ENCODE peak calls at places on chromosomes 6 and 20, in eight cellular contexts. C is mucosa of descending colon, P is left ventricle myocardium inferior, F is fibroblast of lung, T is breast epithelium, N is pancreas, H is HCT116, J is GM23248. S is an unnamed sample.

GRCh38 chr6:108484016-108484415 is 76.7 kb upstream of the FOXO3 start:
- DNase-seq in H (no peak), T (no peak), J (no peak), P (no peak), C (no peak), F (peak; percentile 41), N (no peak), S (no peak)

GRCh38 chr6:27897580-27898206 is 14.5 kb downstream of the OR2B2 start:
- DNase-seq in F (no peak), J (no peak), C (no peak), H (no peak), N (no peak), P (no peak), T (no peak), S (no peak)

GRCh38 chr6:162942860-162943259 is 215.1 kb downstream of the PACRG start:
- DNase-seq in N (no peak), T (no peak), C (no peak), P (no peak), F (peak; percentile 98), H (no peak), J (peak; percentile 71), S (no peak)

GRCh38 chr20:53678990-53679596 is 85.5 kb upstream of the ZNF217 start:
- DNase-seq in F (no peak), H (no peak), N (no peak), C (no peak), P (no peak), J (no peak), T (no peak), S (peak; percentile 41)

GRCh38 chr6:120874422-120874821 is 459.9 kb downstream of the TBC1D32 start:
- DNase-seq in P (no peak), J (no peak), N (no peak), F (no peak), C (peak; percentile 23), H (no peak), T (no peak), S (no peak)

GRCh38 chr6:105035299-105035698 is 78.4 kb downstream of the LIN28B start:
- DNase-seq in P (no peak), H (no peak), J (no peak), N (no peak), C (no peak), T (no peak), F (no peak), S (no peak)

GRCh38 chr6:126145386-126145785 is 159.0 kb downstream of the TRMT11 start:
- DNase-seq in H (no peak), J (no peak), N (no peak), C (no peak), P (no peak), T (no peak), F (no peak), S (no peak)

GRCh38 chr6:163843194-163843593 is 428.7 kb downstream of the QKI start:
- DNase-seq in N (no peak), H (no peak), P (no peak), T (no peak), C (no peak), F (no peak), J (no peak), S (no peak)

GRCh38 chr6:1279065-1279464 is 32.8 kb upstream of the FOXQ1 start:
- DNase-seq in F (no peak), C (no peak), T (no peak), H (no peak), P (no peak), J (no peak), N (no peak), S (no peak)

GRCh38 chr20:5696011-5696559 is 54.1 kb upstream of the SHLD1 start:
- DNase-seq in J (peak; percentile 73), P (no peak), T (no peak), F (peak; percentile 53), C (no peak), N (no peak), H (no peak), S (no peak)

GRCh38 chr20:44014807-44015732 is 100.4 kb downstream of the TOX2 start:
- DNase-seq in T (no peak), F (no peak), J (no peak), C (no peak), N (no peak), H (no peak), P (no peak), S (peak; percentile 47)

GRCh38 chr6:167311286-167311685 is 13.6 kb upstream of the TTLL2 start:
- DNase-seq in F (no peak), H (no peak), P (no peak), T (no peak), N (no peak), J (no peak), C (no peak), S (no peak)

GRCh38 chr6:169326067-169326799 is 72.6 kb upstream of the THBS2 start:
- DNase-seq in T (no peak), C (no peak), N (no peak), F (peak; percentile 35), P (no peak), J (peak; percentile 29), H (peak; percentile 44), S (peak; percentile 43)

GRCh38 chr6:149324428-149324827 is 6.9 kb downstream of the TAB2 start:
- DNase-seq in T (no peak), N (no peak), P (no peak), J (peak; percentile 42), F (no peak), C (no peak), H (no peak), S (no peak)
- H3K4me1 ChIP-seq in T (no peaks in the 10 kb centered on the region), N (peaks cover 17% of the 10 kb centered on the region), P (peaks cover 88% of the 10 kb centered on the region), J (peaks cover 42% of the 10 kb centered on the region), F (peaks cover 3% of the 10 kb centered on the region), C (peaks cover 13% of the 10 kb centered on the region), H (peaks cover 10% of the 10 kb centered on the region), S (peaks cover 21% of the 10 kb centered on the region)

GRCh38 chr20:41247523-41248370 is 69.8 kb downstream of the ZHX3 start:
- DNase-seq in J (no peak), H (no peak), C (no peak), P (no peak), T (no peak), F (peak; percentile 3), N (no peak), S (no peak)

GRCh38 chr20:41248371-41249024 is 69.0 kb downstream of the ZHX3 start:
- DNase-seq in J (no peak), C (no peak), H (no peak), T (no peak), P (no peak), N (no peak), F (peak; percentile 43), S (no peak)

GRCh38 chr20:41245086-41245707 is 72.3 kb downstream of the ZHX3 start:
- DNase-seq in N (no peak), C (no peak), F (peak; percentile 36), J (peak; percentile 42), P (no peak), H (no peak), T (no peak), S (no peak)

GRCh38 chr20:41249781-41250281 is 67.7 kb downstream of the ZHX3 start:
- DNase-seq in F (peak; percentile 47), J (peak; percentile 25), N (no peak), T (no peak), H (no peak), C (no peak), P (no peak), S (peak; percentile 37)

GRCh38 chr20:41249371-41249770 is 68.2 kb downstream of the ZHX3 start:
- DNase-seq in N (no peak), H (no peak), F (peak; percentile 92), C (peak; percentile 66), J (peak; percentile 93), T (no peak), P (peak; percentile 72), S (peak; percentile 49)
- H3K4me1 ChIP-seq in N (no peaks in the 10 kb centered on the region), H (peaks cover 7% of the 10 kb centered on the region), F (peaks cover 21% of the 10 kb centered on the region), C (peaks cover 20% of the 10 kb centered on the region), J (peaks cover 40% of the 10 kb centered on the region), T (peaks cover 12% of the 10 kb centered on the region), P (peaks cover 67% of the 10 kb centered on the region), S (peaks cover 10% of the 10 kb centered on the region)

GRCh38 chr6:53794720-53795253 is at the start of gene LRRC1:
- DNase-seq in C (peak; percentile 93), F (peak; percentile 91), J (peak; percentile 93), H (peak; percentile 86), N (peak; percentile 89), T (peak; percentile 73), P (peak; percentile 92), S (peak; percentile 92)
- H3K4me1 ChIP-seq in C (peaks cover 10% of the 10 kb centered on the region), F (peaks cover 2% of the 10 kb centered on the region), J (peaks cover 9% of the 10 kb centered on the region), H (peaks cover 40% of the 10 kb centered on the region), N (peaks cover 6% of the 10 kb centered on the region), T (peaks cover 3% of the 10 kb centered on the region), P (peaks cover 37% of the 10 kb centered on the region), S (peaks cover 11% of the 10 kb centered on the region)

GRCh38 chr6:118873239-118873638 is 20.7 kb upstream of the ASF1A start:
- DNase-seq in N (no peak), J (no peak), H (no peak), F (no peak), P (no peak), C (no peak), T (no peak), S (no peak)

GRCh38 chr6:118872318-118872717 is 21.6 kb upstream of the ASF1A start:
- DNase-seq in N (no peak), J (no peak), P (no peak), C (no peak), T (no peak), H (no peak), F (no peak), S (no peak)

GRCh38 chr6:118869894-118870665 is 23.9 kb upstream of the ASF1A start:
- DNase-seq in J (no peak), C (no peak), F (peak; percentile 65), H (no peak), P (no peak), T (no peak), N (no peak), S (no peak)

GRCh38 chr6:118871331-118871730 is 22.6 kb upstream of the ASF1A start:
- DNase-seq in H (no peak), F (no peak), N (no peak), J (no peak), P (no peak), C (no peak), T (no peak), S (no peak)

GRCh38 chr6:118872726-118873125 is 21.2 kb upstream of the ASF1A start:
- DNase-seq in T (no peak), F (peak; percentile 55), C (no peak), J (no peak), N (no peak), H (no peak), P (no peak), S (no peak)
- H3K4me1 ChIP-seq in T (no peaks in the 10 kb centered on the region), F (peaks cover 2% of the 10 kb centered on the region), C (no peaks in the 10 kb centered on the region), J (peaks cover 21% of the 10 kb centered on the region), N (no peaks in the 10 kb centered on the region), H (peaks cover 9% of the 10 kb centered on the region), P (peaks cover 6% of the 10 kb centered on the region), S (no peaks in the 10 kb centered on the region)

DNA sequence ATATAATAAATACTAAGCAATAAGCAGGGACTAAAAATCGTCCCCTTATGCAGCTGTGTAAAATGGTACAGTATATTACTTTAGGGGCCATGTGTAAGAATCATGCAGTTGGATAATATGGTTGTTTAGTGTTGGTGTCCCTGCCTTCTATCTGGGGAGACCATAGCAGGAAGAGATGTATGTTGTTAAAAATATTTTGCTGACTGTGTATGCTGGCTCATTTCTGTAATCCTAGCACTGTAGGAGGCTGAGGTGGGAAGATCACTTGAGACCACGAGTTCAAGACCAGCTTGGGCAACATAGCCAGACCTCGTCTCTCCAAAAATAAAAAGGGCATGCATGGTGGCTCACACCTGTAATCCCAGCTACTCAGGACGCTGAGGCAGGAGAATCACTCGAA is 5.6 kb downstream of the PANK2 start:
- DNase-seq in J (no peak), T (no peak), F (no peak), N (no peak), C (no peak), P (no peak), H (no peak), S (no peak)
- H3K4me1 ChIP-seq in J (peaks cover 72% of the 10 kb centered on the region), T (no peaks in the 10 kb centered on the region), F (peaks cover 6% of the 10 kb centered on the region), N (no peaks in the 10 kb centered on the region), C (peaks cover 47% of the 10 kb centered on the region), P (peaks cover 99% of the 10 kb centered on the region), H (peaks cover 67% of the 10 kb centered on the region), S (peaks cover 24% of the 10 kb centered on the region)

S was measured in A673.